ENCODE peak calls at places on chromosomes 4 and X, in four cellular contexts. D is left ventricle myocardium inferior, M is lower leg skin, C is stomach. X is an unnamed sample.

GRCh38 chr4:165743422-165743821 is 129.6 kb upstream of the TLL1 start:
- DNase-seq in C (no peak), M (no peak), D (no peak), X (no peak)

GRCh38 chrX:151754641-151755215 is 20.2 kb downstream of the CNGA2 start:
- DNase-seq in D (no peak), C (no peak), M (peak; percentile 50), X (no peak)

GRCh38 chrX:135185795-135186443 is 14.7 kb upstream of the CT55 start:
- DNase-seq in M (no peak), D (no peak), C (no peak), X (peak; percentile 24)

GRCh38 chr4:2340272-2341061 is 78.0 kb downstream of the ZFYVE28 start:
- DNase-seq in C (no peak), D (no peak), M (peak; percentile 46), X (no peak)

GRCh38 chr4:76754439-76754838 is 143.5 kb downstream of the SOWAHB start:
- DNase-seq in C (no peak), M (no peak), D (no peak), X (no peak)

GRCh38 chr4:77834403-77834802 is 15.2 kb upstream of the CNOT6L start:
- DNase-seq in D (no peak), C (no peak), M (no peak), X (no peak)

GRCh38 chr4:70908993-70909556 is 6.9 kb downstream of the MOB1B start:
- DNase-seq in M (no peak), C (no peak), D (no peak), X (no peak)

GRCh38 chr4:142817442-142817841 is 28.7 kb downstream of the INPP4B start:
- DNase-seq in C (no peak), D (no peak), M (no peak), X (peak; percentile 78)

GRCh38 chr4:176800891-176801534 is 8.3 kb upstream of the VEGFC start:
- DNase-seq in D (no peak), M (no peak), C (no peak), X (no peak)

GRCh38 chr4:19924761-19925160 is 326.9 kb upstream of the SLIT2 start:
- DNase-seq in D (no peak), M (no peak), C (no peak), X (no peak)

GRCh38 chrX:16711219-16712115 is 1.0 kb downstream of the CTPS2 start:
- DNase-seq in M (no peak), C (no peak), D (peak; percentile 16), X (no peak)

GRCh38 chr4:7358100-7358735 is 76.5 kb downstream of the PSAPL1 start:
- DNase-seq in D (peak; percentile 58), C (peak; percentile 31), M (no peak), X (peak; percentile 52)

GRCh38 chr4:55336138-55337034 is 9.7 kb upstream of the SRD5A3 start:
- DNase-seq in D (no peak), C (no peak), M (no peak), X (no peak)

GRCh38 chrX:138349351-138349750 is 362.2 kb downstream of the FGF13 start:
- DNase-seq in C (no peak), M (no peak), D (no peak), X (no peak)

GRCh38 chrX:13059676-13060499 is 15.5 kb upstream of the FAM9C start:
- DNase-seq in M (no peak), C (no peak), D (no peak), X (no peak)

GRCh38 chrX:30635630-30636029 is 17.6 kb upstream of the GK start:
- DNase-seq in C (no peak), D (no peak), M (no peak), X (no peak)

GRCh38 chr4:7911044-7911578 is 28.6 kb downstream of the AFAP1 start:
- DNase-seq in D (no peak), M (no peak), C (no peak), X (peak; percentile 76)

GRCh38 chr4:1463927-1464540 is 57.8 kb upstream of the NKX1-1 start:
- DNase-seq in M (peak; percentile 63), D (no peak), C (no peak), X (no peak)

GRCh38 chrX:109812236-109812635 is 79.2 kb upstream of the ACSL4 start:
- DNase-seq in M (no peak), D (no peak), C (no peak), X (no peak)

GRCh38 chr4:163167333-163167626 is 590 bp upstream of the NAF1 start:
- DNase-seq in C (no peak), D (no peak), M (no peak), X (no peak)

GRCh38 chr4:24809376-24809775 is 14.0 kb downstream of the SOD3 start:
- DNase-seq in D (no peak), M (no peak), C (no peak), X (no peak)
- TF ChIP-seq CTCF in D (peak; percentile 19), M (no peak), C (no peak), X (no peak)

GRCh38 chrX:107199491-107199890 is 6.7 kb downstream of the NUP62CL start:
- DNase-seq in M (no peak), D (no peak), C (no peak), X (no peak)

GRCh38 chrX:107197306-107197705 is 8.9 kb downstream of the NUP62CL start:
- DNase-seq in C (no peak), D (no peak), M (no peak), X (no peak)
- TF ChIP-seq CTCF in C (no peak), D (no peak), M (no peak), X (no peak)

GRCh38 chr4:182925298-182925738 is 8.1 kb upstream of the DCTD start:
- DNase-seq in D (peak; percentile 66), C (peak; percentile 83), M (no peak), X (no peak)

GRCh38 chr4:182929296-182929695 is 12.1 kb upstream of the DCTD start:
- DNase-seq in M (no peak), C (no peak), D (no peak), X (peak; percentile 73)

GRCh38 chr4:182924497-182924896 is 7.3 kb upstream of the DCTD start:
- DNase-seq in D (no peak), M (no peak), C (no peak), X (no peak)

GRCh38 chr4:182927505-182927904 is 10.3 kb upstream of the DCTD start:
- DNase-seq in D (no peak), C (no peak), M (no peak), X (no peak)

DNA sequence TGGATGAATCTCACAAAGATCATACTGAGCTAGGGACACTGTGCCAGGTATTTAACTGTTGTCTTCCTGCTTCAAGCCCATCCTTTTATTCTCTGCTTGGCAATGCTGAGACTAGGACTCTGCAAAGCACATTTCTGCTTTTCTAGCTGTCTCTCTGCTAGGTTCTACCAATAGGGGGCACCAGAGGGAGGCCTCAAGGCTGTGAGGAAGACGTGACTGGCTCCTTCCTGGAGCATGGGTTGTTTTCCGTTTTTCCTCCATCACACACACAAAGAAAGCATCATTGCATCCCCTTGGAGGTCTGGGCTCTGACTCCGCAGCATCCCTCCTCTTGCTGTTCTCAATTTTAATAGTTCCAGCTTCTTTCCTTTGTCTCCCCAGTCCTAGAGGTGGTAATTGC is 10.9 kb upstream of the DCTD start:
- DNase-seq in C (no peak), M (no peak), D (no peak), X (no peak)
- TF ChIP-seq CTCF in C (no peak), M (no peak), D (peak; percentile 33), X (peak; percentile 20)

GRCh38 chr4:152063301-152064235 is 302.8 kb upstream of the GATB start:
- DNase-seq in D (no peak), M (no peak), C (peak; percentile 34), X (no peak)
- TF ChIP-seq CTCF in D (no peak), M (no peak), C (no peak), X (no peak)

GRCh38 chr4:108637856-108638255 is 12.5 kb upstream of the OSTC start:
- DNase-seq in D (no peak), C (no peak), M (no peak), X (no peak)
- TF ChIP-seq CTCF in D (no peak), C (no peak), M (no peak), X (peak; percentile 52)

GRCh38 chr4:3450643-3451042 is 8.9 kb downstream of the HGFAC start:
- DNase-seq in D (no peak), M (no peak), C (no peak), X (no peak)

GRCh38 chr4:3449047-3449573 is 7.3 kb downstream of the HGFAC start:
- DNase-seq in M (no peak), C (no peak), D (peak; percentile 5), X (no peak)

GRCh38 chr4:3449574-3450534 is 8.1 kb downstream of the HGFAC start:
- DNase-seq in D (peak; percentile 11), C (no peak), M (no peak), X (no peak)

GRCh38 chr4:3451956-3452355 is 10.2 kb downstream of the HGFAC start:
- DNase-seq in D (no peak), C (no peak), M (no peak), X (peak; percentile 59)

GRCh38 chr4:3452376-3452775 is 10.6 kb downstream of the HGFAC start:
- DNase-seq in M (no peak), D (peak; percentile 12), C (no peak), X (no peak)
- TF ChIP-seq CTCF in M (no peak), D (peak; percentile 50), C (no peak), X (no peak)

DNA sequence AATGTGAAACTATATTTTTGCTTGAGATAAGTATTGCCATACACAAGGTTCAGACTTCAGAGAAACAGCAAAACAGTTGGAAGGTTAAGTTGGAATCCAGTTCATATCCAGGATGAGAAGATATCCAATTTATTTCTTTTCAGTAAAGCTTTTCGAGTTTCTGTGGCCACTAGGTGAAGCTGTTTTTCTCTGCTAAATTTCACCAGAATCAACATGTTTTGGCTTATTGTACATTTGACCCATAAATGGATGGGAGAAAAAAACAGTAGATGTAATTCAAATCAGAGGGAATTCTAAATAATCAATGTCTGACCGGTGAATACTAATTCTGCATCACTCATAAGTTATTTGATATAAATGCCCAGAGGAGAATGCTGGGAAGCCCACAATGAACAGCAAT is 9.1 kb upstream of the METTL14 start:
- DNase-seq in M (no peak), C (no peak), D (no peak), X (no peak)
- TF ChIP-seq CTCF in M (no peak), C (no peak), D (no peak), X (peak; percentile 13)

GRCh38 chrX:114500622-114501021 is 83.3 kb upstream of the HTR2C start:
- DNase-seq in C (no peak), D (no peak), M (no peak), X (no peak)
- TF ChIP-seq CTCF in C (no peak), D (no peak), M (no peak), X (no peak)

GRCh38 chrX:49073641-49074575 is at the start of gene PRAF2:
- DNase-seq in C (peak; percentile 93), M (peak; percentile 97), D (peak; percentile 93), X (peak; percentile 72)

GRCh38 chrX:49072712-49073095 is 1.1 kb downstream of the PRAF2 start:
- DNase-seq in M (no peak), C (no peak), D (no peak), X (no peak)

GRCh38 chrX:49077941-49078340 is 1.7 kb downstream of the WDR45 start:
- DNase-seq in C (no peak), M (no peak), D (no peak), X (no peak)

GRCh38 chrX:49071877-49072711 is 1.7 kb downstream of the PRAF2 start:
- DNase-seq in D (peak; percentile 72), M (no peak), C (peak; percentile 87), X (peak; percentile 37)

GRCh38 chrX:49075347-49075746 is 1.5 kb upstream of the PRAF2 start:
- DNase-seq in D (no peak), C (no peak), M (no peak), X (no peak)
- TF ChIP-seq CTCF in D (no peak), C (no peak), M (no peak), X (no peak)